ENCODE peak calls at places on chromosomes 16 and 17, in seven cellular contexts. B is T-helper 1 cell; D is activated T-cell treated with anti-CD3 and anti-CD28 coated beads, Interleukin-2, amount 50 U/mL, for 72 hours; L is amniotic stem cell; C is NCI-H748 treated with DMSO at 0.1 percent for 48 hours; A is HS-5; K is stimulated activated CD4-positive, alpha-beta T cell treated with anti-CD3 and anti-CD28 coated beads, Interleukin-4, amount 100 ng/mL, for 4 hours. O is an unnamed sample.

GRCh38 chr17:76250141-76250540 is 9.8 kb upstream of the RNF157 start:
- DNase-seq in B (no peak), D (no peak), L (no peak), C (no peak), A (no peak), K (no peak), O (no peak)

GRCh38 chr17:19978206-19978802 is 676 bp upstream of the AKAP10 start:
- DNase-seq in B (no peak), D (peak; percentile 31), L (no peak), C (no peak), A (no peak), K (peak; percentile 16), O (no peak)

GRCh38 chr16:74322301-74322710 is 25.7 kb downstream of the PSMD7 start:
- DNase-seq in B (no peak), D (no peak), L (no peak), C (no peak), A (no peak), K (no peak), O (no peak)

GRCh38 chr17:58321571-58322525 is 6.7 kb downstream of the TSPOAP1 start:
- DNase-seq in B (no peak), D (no peak), L (no peak), C (no peak), A (no peak), K (no peak), O (no peak)

GRCh38 chr17:33940769-33941168 is 314.3 kb upstream of the CCL2 start:
- DNase-seq in B (no peak), D (no peak), L (no peak), C (no peak), A (no peak), K (no peak), O (no peak)

GRCh38 chr16:3549906-3550305 is 27.3 kb downstream of the NLRC3 start:
- DNase-seq in B (no peak), D (no peak), L (no peak), C (no peak), A (no peak), K (no peak), O (no peak)

GRCh38 chr17:44559288-44560249 is 2.3 kb downstream of the FZD2 start:
- DNase-seq in B (no peak), D (no peak), L (no peak), C (no peak), A (no peak), K (no peak), O (no peak)

GRCh38 chr17:77535435-77535834 is 394.7 kb downstream of the SEC14L1 start:
- DNase-seq in B (no peak), D (peak; percentile 6), L (no peak), C (no peak), A (no peak), K (no peak), O (no peak)

GRCh38 chr16:27330542-27330941 is 16.8 kb downstream of the IL4R start:
- DNase-seq in B (no peak), D (no peak), L (no peak), C (no peak), A (no peak), K (no peak), O (peak; percentile 89)

GRCh38 chr17:57527437-57528083 is 217.5 kb downstream of the CCDC182 start:
- DNase-seq in B (no peak), D (no peak), L (no peak), C (no peak), A (no peak), K (no peak), O (no peak)

GRCh38 chr17:54948380-54948779 is 20.1 kb downstream of the COX11 start:
- DNase-seq in B (no peak), D (no peak), L (peak; percentile 10), C (no peak), A (peak; percentile 53), K (no peak), O (peak; percentile 53)

GRCh38 chr17:44352922-44353655 is 8.0 kb downstream of the GRN start:
- DNase-seq in B (no peak), D (no peak), L (no peak), C (no peak), A (no peak), K (no peak), O (no peak)

GRCh38 chr17:1490643-1491405 is 1.7 kb downstream of the MYO1C start:
- DNase-seq in B (peak; percentile 54), D (peak; percentile 82), L (no peak), C (peak; percentile 7), A (no peak), K (peak; percentile 69), O (no peak)

GRCh38 chr16:77564791-77565390 is 130.1 kb upstream of the ADAMTS18 start:
- DNase-seq in B (no peak), D (no peak), L (no peak), C (no peak), A (no peak), K (no peak), O (no peak)

GRCh38 chr17:7612294-7612640 is 2.4 kb downstream of the FXR2 start:
- DNase-seq in B (no peak), D (no peak), L (no peak), C (no peak), A (no peak), K (no peak), O (no peak)

GRCh38 chr16:15601212-15601879 is 41.6 kb downstream of the MARF1 start:
- DNase-seq in B (no peak), D (no peak), L (no peak), C (no peak), A (no peak), K (no peak), O (no peak)

GRCh38 chr16:77399066-77399465 is 35.8 kb downstream of the ADAMTS18 start:
- DNase-seq in B (no peak), D (no peak), L (no peak), C (no peak), A (no peak), K (no peak), O (no peak)

GRCh38 chr17:18877104-18877503 is 19.2 kb downstream of the PRPSAP2 start:
- DNase-seq in B (no peak), D (no peak), L (no peak), C (no peak), A (peak; percentile 28), K (no peak), O (no peak)

GRCh38 chr17:64111831-64112230 is 18.1 kb downstream of the ERN1 start:
- DNase-seq in B (no peak), D (no peak), L (no peak), C (no peak), A (no peak), K (no peak), O (no peak)

GRCh38 chr16:6081320-6081976 is 983.9 kb upstream of the EEF2KMT start:
- DNase-seq in B (no peak), D (peak; percentile 17), L (no peak), C (peak; percentile 12), A (no peak), K (no peak), O (no peak)

GRCh38 chr17:38328620-38329019 is 15.1 kb downstream of the GPR179 start:
- DNase-seq in B (no peak), D (no peak), L (no peak), C (no peak), A (no peak), K (no peak), O (no peak)

GRCh38 chr16:4494746-4495490 is 18.7 kb downstream of the HMOX2 start:
- DNase-seq in B (no peak), D (no peak), L (no peak), C (no peak), A (no peak), K (no peak), O (no peak)

GRCh38 chr16:70685061-70685937 is 554 bp downstream of the MTSS2 start:
- DNase-seq in B (no peak), D (peak; percentile 29), L (no peak), C (no peak), A (no peak), K (no peak), O (no peak)

GRCh38 chr17:75289832-75290337 is 652 bp upstream of the SLC25A19 start:
- DNase-seq in B (peak; percentile 46), D (peak; percentile 72), L (peak; percentile 23), C (no peak), A (peak; percentile 29), K (peak; percentile 58), O (no peak)

GRCh38 chr17:78498848-78499247 is 78.3 kb downstream of the DNAH17 start:
- DNase-seq in B (no peak), D (no peak), L (no peak), C (no peak), A (no peak), K (no peak), O (no peak)

GRCh38 chr17:55377885-55378284 is 43.8 kb downstream of the MMD start:
- DNase-seq in B (no peak), D (no peak), L (no peak), C (no peak), A (no peak), K (no peak), O (no peak)

GRCh38 chr17:64502809-64503208 is 3.3 kb downstream of the DDX5 start:
- DNase-seq in B (no peak), D (no peak), L (no peak), C (no peak), A (no peak), K (no peak), O (no peak)

GRCh38 chr17:59853168-59853918 is 39.4 kb downstream of the TUBD1 start:
- DNase-seq in B (peak; percentile 38), D (peak; percentile 74), L (no peak), C (peak; percentile 61), A (peak; percentile 87), K (peak; percentile 50), O (peak; percentile 87)

GRCh38 chr16:60419859-60420258 is 1616.4 kb downstream of the CDH8 start:
- DNase-seq in B (no peak), D (no peak), L (no peak), C (no peak), A (no peak), K (no peak), O (no peak)

GRCh38 chr17:13671771-13672170 is 70.0 kb upstream of the HS3ST3A1 start:
- DNase-seq in B (no peak), D (peak; percentile 54), L (no peak), C (no peak), A (no peak), K (no peak), O (no peak)

GRCh38 chr17:79033741-79034501 is 10.0 kb downstream of the C1QTNF1 start:
- DNase-seq in B (no peak), D (no peak), L (no peak), C (no peak), A (no peak), K (no peak), O (no peak)

GRCh38 chr17:36511216-36511615 is 23.5 kb downstream of the MYO19 start:
- DNase-seq in B (no peak), D (no peak), L (no peak), C (no peak), A (no peak), K (no peak), O (no peak)

GRCh38 chr17:28760987-28761562 is 17.3 kb downstream of the TRAF4 start:
- DNase-seq in B (no peak), D (no peak), L (no peak), C (peak; percentile 61), A (no peak), K (no peak), O (peak; percentile 28)

GRCh38 chr17:55271958-55272710 is 7.4 kb downstream of the HLF start:
- DNase-seq in B (no peak), D (no peak), L (no peak), C (no peak), A (no peak), K (no peak), O (no peak)

GRCh38 chr17:75996665-75997590 is 3.7 kb upstream of the CDK3 start:
- DNase-seq in B (no peak), D (peak; percentile 48), L (no peak), C (no peak), A (no peak), K (peak; percentile 33), O (no peak)

GRCh38 chr16:30602595-30603277 is 7.5 kb downstream of the ZNF689 start:
- DNase-seq in B (no peak), D (no peak), L (no peak), C (no peak), A (no peak), K (no peak), O (no peak)

GRCh38 chr17:33511670-33512069 is 218.6 kb upstream of the ASIC2 start:
- DNase-seq in B (no peak), D (peak; percentile 2), L (no peak), C (no peak), A (no peak), K (no peak), O (no peak)

GRCh38 chr16:49824600-49824999 is 31.3 kb downstream of the ZNF423 start:
- DNase-seq in B (no peak), D (no peak), L (no peak), C (no peak), A (no peak), K (no peak), O (no peak)